ENCODE peak calls at places on chromosomes 11 and 22, in nine cellular contexts. One of them, this sample, is unnamed.

GRCh38 chr11:130891326-130891725 is 25.0 kb downstream of the SNX19 start:
- DNase-seq in GM23338: no peak
- DNase-seq in brain microvascular endothelial cell: no peak
- DNase-seq in BJ: no peak
- DNase-seq in lower lobe of right lung: no peak
- DNase-seq in mammary epithelial cell: no peak
- DNase-seq in tibial artery: no peak
- DNase-seq in WERI-Rb-1: no peak
- DNase-seq in IMR-90: peak; percentile 41
- DNase-seq in this sample: no peak

GRCh38 chr11:77093056-77093891 is 9.4 kb upstream of the OMP start:
- DNase-seq in tibial artery: no peak
- DNase-seq in lower lobe of right lung: peak; percentile 36
- DNase-seq in brain microvascular endothelial cell: no peak
- DNase-seq in GM23338: no peak
- DNase-seq in WERI-Rb-1: no peak
- DNase-seq in BJ: no peak
- DNase-seq in IMR-90: no peak
- DNase-seq in mammary epithelial cell: no peak
- DNase-seq in this sample: no peak

GRCh38 chr11:37858398-37858797 is 1260.4 kb upstream of the RAG2 start:
- DNase-seq in IMR-90: no peak
- DNase-seq in mammary epithelial cell: no peak
- DNase-seq in lower lobe of right lung: no peak
- DNase-seq in brain microvascular endothelial cell: no peak
- DNase-seq in GM23338: no peak
- DNase-seq in BJ: no peak
- DNase-seq in tibial artery: no peak
- DNase-seq in WERI-Rb-1: no peak
- DNase-seq in this sample: peak; percentile 13

GRCh38 chr11:43376594-43376993 is 17.9 kb downstream of the TTC17 start:
- DNase-seq in IMR-90: peak; percentile 90
- DNase-seq in GM23338: no peak
- DNase-seq in WERI-Rb-1: no peak
- DNase-seq in lower lobe of right lung: no peak
- DNase-seq in brain microvascular endothelial cell: peak; percentile 63
- DNase-seq in tibial artery: no peak
- DNase-seq in BJ: no peak
- DNase-seq in mammary epithelial cell: peak; percentile 88
- DNase-seq in this sample: peak; percentile 99

GRCh38 chr11:20839231-20839630 is 169.8 kb downstream of the NELL1 start:
- DNase-seq in IMR-90: no peak
- DNase-seq in GM23338: no peak
- DNase-seq in tibial artery: no peak
- DNase-seq in brain microvascular endothelial cell: no peak
- DNase-seq in lower lobe of right lung: no peak
- DNase-seq in BJ: no peak
- DNase-seq in WERI-Rb-1: no peak
- DNase-seq in mammary epithelial cell: no peak
- DNase-seq in this sample: no peak

GRCh38 chr11:5736396-5736795 is at the start of gene OR56B1:
- DNase-seq in WERI-Rb-1: no peak
- DNase-seq in mammary epithelial cell: peak; percentile 17
- DNase-seq in tibial artery: no peak
- DNase-seq in brain microvascular endothelial cell: peak; percentile 10
- DNase-seq in IMR-90: no peak
- DNase-seq in GM23338: no peak
- DNase-seq in BJ: no peak
- DNase-seq in lower lobe of right lung: no peak
- DNase-seq in this sample: peak; percentile 55

GRCh38 chr11:131663403-131664200 is 293.2 kb downstream of the NTM start:
- DNase-seq in GM23338: no peak
- DNase-seq in IMR-90: no peak
- DNase-seq in lower lobe of right lung: no peak
- DNase-seq in mammary epithelial cell: no peak
- DNase-seq in BJ: no peak
- DNase-seq in tibial artery: no peak
- DNase-seq in brain microvascular endothelial cell: no peak
- DNase-seq in WERI-Rb-1: no peak
- DNase-seq in this sample: no peak

GRCh38 chr22:44261861-44262595 is 50.7 kb downstream of the SHISAL1 start:
- DNase-seq in BJ: no peak
- DNase-seq in lower lobe of right lung: no peak
- DNase-seq in WERI-Rb-1: no peak
- DNase-seq in tibial artery: peak; percentile 7
- DNase-seq in mammary epithelial cell: no peak
- DNase-seq in GM23338: no peak
- DNase-seq in IMR-90: no peak
- DNase-seq in brain microvascular endothelial cell: no peak
- DNase-seq in this sample: no peak

GRCh38 chr11:1401656-1402221 is 12.0 kb downstream of the BRSK2 start:
- DNase-seq in tibial artery: peak; percentile 39
- DNase-seq in BJ: no peak
- DNase-seq in mammary epithelial cell: peak; percentile 34
- DNase-seq in brain microvascular endothelial cell: peak; percentile 34
- DNase-seq in GM23338: peak; percentile 87
- DNase-seq in lower lobe of right lung: peak; percentile 72
- DNase-seq in IMR-90: peak; percentile 48
- DNase-seq in WERI-Rb-1: no peak
- DNase-seq in this sample: peak; percentile 16

GRCh38 chr11:78083036-78083435 is 3.4 kb upstream of the NDUFC2 start:
- DNase-seq in WERI-Rb-1: no peak
- DNase-seq in lower lobe of right lung: no peak
- DNase-seq in BJ: no peak
- DNase-seq in tibial artery: no peak
- DNase-seq in mammary epithelial cell: no peak
- DNase-seq in IMR-90: no peak
- DNase-seq in GM23338: no peak
- DNase-seq in brain microvascular endothelial cell: no peak
- DNase-seq in this sample: no peak

GRCh38 chr11:83573097-83573496 is 286.9 kb upstream of the CCDC90B start:
- DNase-seq in IMR-90: peak; percentile 77
- DNase-seq in brain microvascular endothelial cell: no peak
- DNase-seq in tibial artery: no peak
- DNase-seq in WERI-Rb-1: no peak
- DNase-seq in BJ: peak; percentile 35
- DNase-seq in GM23338: no peak
- DNase-seq in lower lobe of right lung: no peak
- DNase-seq in mammary epithelial cell: peak; percentile 30
- DNase-seq in this sample: peak; percentile 89

GRCh38 chr22:45505991-45506743 is 3.5 kb downstream of the FBLN1 start:
- DNase-seq in brain microvascular endothelial cell: no peak
- DNase-seq in WERI-Rb-1: no peak
- DNase-seq in lower lobe of right lung: no peak
- DNase-seq in tibial artery: no peak
- DNase-seq in BJ: no peak
- DNase-seq in IMR-90: no peak
- DNase-seq in mammary epithelial cell: no peak
- DNase-seq in GM23338: peak; percentile 31
- DNase-seq in this sample: no peak

GRCh38 chr22:45506961-45507360 is 4.3 kb downstream of the FBLN1 start:
- DNase-seq in mammary epithelial cell: no peak
- DNase-seq in BJ: no peak
- DNase-seq in lower lobe of right lung: no peak
- DNase-seq in tibial artery: no peak
- DNase-seq in WERI-Rb-1: no peak
- DNase-seq in brain microvascular endothelial cell: no peak
- DNase-seq in GM23338: no peak
- DNase-seq in IMR-90: no peak
- DNase-seq in this sample: no peak

GRCh38 chr22:45510376-45511232 is 7.9 kb downstream of the FBLN1 start:
- DNase-seq in mammary epithelial cell: no peak
- DNase-seq in lower lobe of right lung: no peak
- DNase-seq in GM23338: no peak
- DNase-seq in brain microvascular endothelial cell: no peak
- DNase-seq in BJ: no peak
- DNase-seq in WERI-Rb-1: peak; percentile 25
- DNase-seq in IMR-90: no peak
- DNase-seq in tibial artery: no peak
- DNase-seq in this sample: no peak

GRCh38 chr22:45507798-45508197 is 5.1 kb downstream of the FBLN1 start:
- DNase-seq in WERI-Rb-1: no peak
- DNase-seq in lower lobe of right lung: no peak
- DNase-seq in brain microvascular endothelial cell: no peak
- DNase-seq in GM23338: no peak
- DNase-seq in tibial artery: no peak
- DNase-seq in BJ: no peak
- DNase-seq in mammary epithelial cell: no peak
- DNase-seq in IMR-90: no peak
- DNase-seq in this sample: no peak

DNA sequence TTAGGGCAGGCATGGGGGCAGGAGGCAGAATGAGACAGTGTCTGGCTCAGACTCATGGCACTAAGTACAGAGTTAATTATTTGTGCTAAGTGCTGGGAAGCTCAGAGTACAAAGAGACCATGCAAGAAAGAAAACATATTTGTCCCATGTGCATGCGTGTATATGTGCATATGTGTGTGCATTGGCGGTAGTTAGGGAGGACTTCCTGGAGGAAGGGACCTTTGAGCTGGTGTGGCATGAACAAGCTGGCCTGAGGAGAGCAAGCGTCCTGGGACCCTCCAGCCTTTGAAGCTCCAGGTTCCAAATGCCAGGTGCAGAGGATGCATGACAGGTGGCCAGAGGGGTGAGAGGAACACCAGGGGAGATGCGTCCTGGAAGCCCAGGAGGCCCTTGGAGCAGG is 6.1 kb downstream of the FBLN1 start:
- DNase-seq in WERI-Rb-1: no peak
- DNase-seq in mammary epithelial cell: no peak
- DNase-seq in lower lobe of right lung: no peak
- DNase-seq in IMR-90: no peak
- DNase-seq in tibial artery: no peak
- DNase-seq in brain microvascular endothelial cell: no peak
- DNase-seq in GM23338: no peak
- DNase-seq in BJ: no peak
- DNase-seq in this sample: no peak
- TF ChIP-seq CTCF in WERI-Rb-1: no peak
- TF ChIP-seq CTCF in mammary epithelial cell: no peak
- TF ChIP-seq CTCF in lower lobe of right lung: no peak
- TF ChIP-seq CTCF in IMR-90: no peak
- TF ChIP-seq CTCF in tibial artery: no peak
- TF ChIP-seq CTCF in brain microvascular endothelial cell: no peak
- TF ChIP-seq CTCF in GM23338: no peak
- TF ChIP-seq CTCF in BJ: no peak
- TF ChIP-seq CTCF in this sample: no peak

DNA sequence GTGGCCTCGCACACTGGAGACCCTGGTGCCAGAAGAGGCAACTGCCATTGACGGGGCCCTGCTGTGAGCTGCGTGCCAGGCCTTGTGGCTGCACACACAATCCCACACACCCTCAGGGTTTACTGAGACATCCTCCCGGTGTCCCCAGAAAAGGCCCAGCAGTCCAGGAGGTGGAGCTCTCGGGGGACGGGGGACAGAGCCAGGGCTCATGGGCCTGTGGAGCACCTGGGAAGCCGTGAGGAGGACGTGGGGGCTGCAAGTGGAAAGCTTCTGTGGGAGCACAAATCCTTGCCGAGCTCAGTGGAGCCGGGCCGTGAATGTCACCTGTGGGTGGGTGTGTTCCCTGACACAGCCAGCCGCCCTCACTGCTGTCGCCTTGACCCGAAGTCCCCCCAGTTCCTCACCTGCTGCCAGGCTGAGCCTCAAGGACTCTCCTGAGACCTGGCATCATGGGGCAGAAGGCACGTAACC is 609.7 kb downstream of the TBC1D22A start:
- DNase-seq in GM23338: no peak
- DNase-seq in tibial artery: no peak
- DNase-seq in lower lobe of right lung: peak; percentile 41
- DNase-seq in IMR-90: no peak
- DNase-seq in mammary epithelial cell: no peak
- DNase-seq in brain microvascular endothelial cell: no peak
- DNase-seq in WERI-Rb-1: peak; percentile 5
- DNase-seq in BJ: no peak
- DNase-seq in this sample: no peak
- H3K36me3 ChIP-seq in GM23338: no peaks in the 10 kb centered on the region
- H3K36me3 ChIP-seq in tibial artery: no peaks in the 10 kb centered on the region
- H3K36me3 ChIP-seq in lower lobe of right lung: no peaks in the 10 kb centered on the region
- H3K36me3 ChIP-seq in IMR-90: no peaks in the 10 kb centered on the region
- H3K36me3 ChIP-seq in mammary epithelial cell: no peaks in the 10 kb centered on the region
- H3K36me3 ChIP-seq in brain microvascular endothelial cell: no peaks in the 10 kb centered on the region
- H3K36me3 ChIP-seq in WERI-Rb-1: no peaks in the 10 kb centered on the region
- H3K36me3 ChIP-seq in BJ: no peaks in the 10 kb centered on the region
- H3K36me3 ChIP-seq in this sample: no peaks in the 10 kb centered on the region

GRCh38 chr22:24105661-24106060 is 75.6 kb upstream of the SUSD2 start:
- DNase-seq in BJ: no peak
- DNase-seq in WERI-Rb-1: no peak
- DNase-seq in IMR-90: no peak
- DNase-seq in lower lobe of right lung: peak; percentile 14
- DNase-seq in mammary epithelial cell: no peak
- DNase-seq in tibial artery: no peak
- DNase-seq in brain microvascular endothelial cell: no peak
- DNase-seq in GM23338: no peak
- DNase-seq in this sample: no peak

GRCh38 chr22:24108073-24108472 is 73.2 kb upstream of the SUSD2 start:
- DNase-seq in tibial artery: no peak
- DNase-seq in lower lobe of right lung: no peak
- DNase-seq in brain microvascular endothelial cell: no peak
- DNase-seq in WERI-Rb-1: peak; percentile 16
- DNase-seq in mammary epithelial cell: no peak
- DNase-seq in IMR-90: no peak
- DNase-seq in BJ: no peak
- DNase-seq in GM23338: peak; percentile 75
- DNase-seq in this sample: no peak

GRCh38 chr22:24107668-24108067 is 73.6 kb upstream of the SUSD2 start:
- DNase-seq in BJ: peak; percentile 24
- DNase-seq in mammary epithelial cell: peak; percentile 53
- DNase-seq in lower lobe of right lung: peak; percentile 57
- DNase-seq in brain microvascular endothelial cell: peak; percentile 61
- DNase-seq in GM23338: no peak
- DNase-seq in WERI-Rb-1: no peak
- DNase-seq in IMR-90: peak; percentile 90
- DNase-seq in tibial artery: peak; percentile 95
- DNase-seq in this sample: peak; percentile 11

GRCh38 chr22:24105018-24105360 is 76.3 kb upstream of the SUSD2 start:
- DNase-seq in lower lobe of right lung: peak; percentile 15
- DNase-seq in GM23338: no peak
- DNase-seq in WERI-Rb-1: peak; percentile 41
- DNase-seq in tibial artery: peak; percentile 58
- DNase-seq in BJ: no peak
- DNase-seq in mammary epithelial cell: no peak
- DNase-seq in IMR-90: peak; percentile 51
- DNase-seq in brain microvascular endothelial cell: no peak
- DNase-seq in this sample: no peak

GRCh38 chr22:24106385-24107381 is 74.6 kb upstream of the SUSD2 start:
- DNase-seq in brain microvascular endothelial cell: no peak
- DNase-seq in IMR-90: no peak
- DNase-seq in GM23338: peak; percentile 45
- DNase-seq in lower lobe of right lung: peak; percentile 32
- DNase-seq in tibial artery: no peak
- DNase-seq in BJ: no peak
- DNase-seq in WERI-Rb-1: peak; percentile 25
- DNase-seq in mammary epithelial cell: no peak
- DNase-seq in this sample: no peak
- TF ChIP-seq CTCF in brain microvascular endothelial cell: peak; percentile 31
- TF ChIP-seq CTCF in IMR-90: peak; percentile 33
- TF ChIP-seq CTCF in GM23338: peak; percentile 59
- TF ChIP-seq CTCF in lower lobe of right lung: peak; percentile 39
- TF ChIP-seq CTCF in tibial artery: peak; percentile 28
- TF ChIP-seq CTCF in BJ: peak; percentile 27
- TF ChIP-seq CTCF in WERI-Rb-1: no peak
- TF ChIP-seq CTCF in mammary epithelial cell: no peak
- TF ChIP-seq CTCF in this sample: no peak

GRCh38 chr22:19398680-19399079 is 32.9 kb downstream of the HIRA start:
- DNase-seq in IMR-90: no peak
- DNase-seq in tibial artery: no peak
- DNase-seq in GM23338: no peak
- DNase-seq in brain microvascular endothelial cell: no peak
- DNase-seq in WERI-Rb-1: no peak
- DNase-seq in mammary epithelial cell: no peak
- DNase-seq in BJ: no peak
- DNase-seq in lower lobe of right lung: no peak
- DNase-seq in this sample: no peak
- H3K36me3 ChIP-seq in IMR-90: peaks cover 49% of the 10 kb centered on the region
- H3K36me3 ChIP-seq in tibial artery: peaks cover 75% of the 10 kb centered on the region
- H3K36me3 ChIP-seq in GM23338: peaks cover 17% of the 10 kb centered on the region
- H3K36me3 ChIP-seq in brain microvascular endothelial cell: peaks cover 63% of the 10 kb centered on the region
- H3K36me3 ChIP-seq in WERI-Rb-1: peaks cover 55% of the 10 kb centered on the region
- H3K36me3 ChIP-seq in mammary epithelial cell: peaks cover 16% of the 10 kb centered on the region
- H3K36me3 ChIP-seq in BJ: peaks cover 29% of the 10 kb centered on the region
- H3K36me3 ChIP-seq in lower lobe of right lung: peaks cover 78% of the 10 kb centered on the region
- H3K36me3 ChIP-seq in this sample: peaks cover 31% of the 10 kb centered on the region

This sample was measured in bronchial epithelial cell.